ENCODE peak calls at places on chromosomes 4 and X, in seven cellular contexts. D is cardiac muscle cell, Z is spleen, M is neural progenitor cell, A is suprapubic skin, N is stomach, F is psoas muscle. P is an unnamed sample. For H3K9me3, the result is how much of the 10 kb centered on the place peaks cover.

GRCh38 chrX:14851526-14851925 is 21.3 kb downstream of the FANCB start:
- DNase-seq in D (no peak), Z (no peak), M (no peak), A (no peak), N (no peak), F (no peak), P (no peak)

GRCh38 chr4:91243132-91243531 is 1060.6 kb upstream of the GRID2 start:
- DNase-seq in D (peak), Z (no peak), M (no peak), A (no peak), N (no peak), F (no peak), P (no peak)

GRCh38 chrX:308821-309520 is 9.6 kb downstream of the GTPBP6 start:
- DNase-seq in D (no peak), Z (peak), M (no peak), A (peak), N (no peak), F (no peak), P (no peak)

GRCh38 chr4:186102931-186103330 is 1.6 kb upstream of the FAM149A start:
- DNase-seq in D (no peak), Z (no peak), M (no peak), A (no peak), N (no peak), F (no peak), P (no peak)

GRCh38 chr4:85772470-85772869 is 297.5 kb downstream of the ARHGAP24 start:
- DNase-seq in D (no peak), Z (no peak), M (no peak), A (no peak), N (no peak), F (no peak), P (no peak)

GRCh38 chr4:147942729-147943128 is 210.8 kb downstream of the ARHGAP10 start:
- DNase-seq in D (no peak), Z (no peak), M (peak), A (no peak), N (no peak), F (no peak), P (no peak)

GRCh38 chr4:156949373-156949814 is 22.2 kb downstream of the PDGFC start:
- DNase-seq in D (peak), Z (no peak), M (no peak), A (no peak), N (no peak), F (no peak), P (no peak)

GRCh38 chr4:188433916-188434315 is 294.7 kb downstream of the TRIML1 start:
- DNase-seq in D (no peak), Z (no peak), M (peak), A (no peak), N (no peak), F (no peak), P (no peak)

GRCh38 chrX:16826207-16826606 is 39.9 kb downstream of the TXLNG start:
- DNase-seq in D (peak), Z (no peak), M (peak), A (no peak), N (no peak), F (no peak), P (no peak)

GRCh38 chr4:38371391-38371851 is 292.6 kb upstream of the KLF3 start:
- DNase-seq in D (peak), Z (no peak), M (no peak), A (no peak), N (no peak), F (no peak), P (no peak)

GRCh38 chr4:26388671-26389070 is 67.9 kb downstream of the RBPJ start:
- DNase-seq in D (no peak), Z (no peak), M (no peak), A (no peak), N (no peak), F (no peak), P (no peak)

GRCh38 chr4:139184129-139184528 is 7.1 kb upstream of the ELF2 start:
- DNase-seq in D (peak), Z (no peak), M (no peak), A (no peak), N (no peak), F (no peak), P (no peak)

GRCh38 chr4:41264212-41264611 is 7.5 kb downstream of the UCHL1 start:
- DNase-seq in D (no peak), Z (no peak), M (peak), A (no peak), N (no peak), F (no peak), P (no peak)

GRCh38 chr4:73446336-73446938 is 10.4 kb downstream of the AFP start:
- DNase-seq in D (peak), Z (no peak), M (peak), A (no peak), N (no peak), F (no peak), P (no peak)

GRCh38 chr4:10074767-10075105 is 41.9 kb downstream of the WDR1 start:
- DNase-seq in D (peak), Z (no peak), M (peak), A (no peak), N (peak), F (no peak), P (no peak)

GRCh38 chr4:25928320-25928955 is 14.4 kb downstream of the SMIM20 start:
- DNase-seq in D (no peak), Z (no peak), M (no peak), A (no peak), N (no peak), F (no peak), P (no peak)

GRCh38 chrX:42615161-42615563 is 162.8 kb downstream of the PPP1R2C start:
- DNase-seq in D (peak), Z (no peak), M (peak), A (no peak), N (no peak), F (no peak), P (no peak)

GRCh38 chr4:56653461-56654237 is 27.4 kb downstream of the HOPX start:
- DNase-seq in D (no peak), Z (no peak), M (no peak), A (no peak), N (no peak), F (no peak), P (no peak)

GRCh38 chr4:52234539-52235174 is 183.6 kb downstream of the SPATA18 start:
- DNase-seq in D (peak), Z (no peak), M (peak), A (no peak), N (no peak), F (no peak), P (no peak)

GRCh38 chrX:119228506-119229290 is 7.4 kb upstream of the PGRMC1 start:
- DNase-seq in D (peak), Z (no peak), M (no peak), A (no peak), N (no peak), F (no peak), P (peak)

GRCh38 chr4:150540536-150540935 is 41.4 kb upstream of the MAB21L2 start:
- DNase-seq in D (no peak), Z (no peak), M (no peak), A (no peak), N (no peak), F (no peak), P (no peak)
- H3K27ac ChIP-seq in D (no peak), Z (no peak), M (peak), A (no peak), N (no peak), F (no peak), P (no peak)

GRCh38 chr4:179625391-179625790 is 2183.2 kb upstream of the AGA start:
- DNase-seq in D (no peak), Z (no peak), M (peak), A (no peak), N (no peak), F (no peak), P (peak)
- TF ChIP-seq CTCF in D (no peak), Z (no peak), M (peak), A (no peak), N (no peak), F (no peak), P (peak)

GRCh38 chr4:11632015-11632414 is 203.3 kb upstream of the HS3ST1 start:
- DNase-seq in D (no peak), Z (no peak), M (no peak), A (no peak), N (no peak), F (no peak), P (no peak)

GRCh38 chr4:11631416-11631815 is 202.7 kb upstream of the HS3ST1 start:
- DNase-seq in D (no peak), Z (no peak), M (no peak), A (no peak), N (no peak), F (no peak), P (no peak)

GRCh38 chr4:11634283-11634682 is 205.6 kb upstream of the HS3ST1 start:
- DNase-seq in D (no peak), Z (no peak), M (no peak), A (no peak), N (peak), F (no peak), P (no peak)

GRCh38 chr4:11633435-11633834 is 204.7 kb upstream of the HS3ST1 start:
- DNase-seq in D (no peak), Z (no peak), M (no peak), A (no peak), N (no peak), F (no peak), P (no peak)

DNA sequence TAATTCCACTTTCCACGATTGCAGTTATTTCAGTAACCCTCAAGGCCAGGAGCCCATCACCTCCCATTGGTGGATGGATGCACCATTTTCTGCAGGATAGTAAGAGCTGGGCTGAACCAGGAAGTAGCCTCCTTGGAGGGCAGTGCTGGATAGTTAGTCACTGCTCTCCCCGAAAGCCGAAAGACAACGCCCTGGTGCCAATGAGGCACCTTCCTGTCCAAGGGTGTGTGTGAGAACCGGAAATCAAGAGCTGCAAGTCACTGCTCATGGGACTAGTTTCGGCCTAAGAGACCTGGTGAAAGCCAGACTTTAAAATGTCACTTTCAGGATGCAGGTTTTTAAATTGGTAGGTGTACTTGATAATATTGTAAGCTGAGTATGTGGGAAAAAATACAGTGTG is 203.8 kb upstream of the HS3ST1 start:
- DNase-seq in D (no peak), Z (no peak), M (no peak), A (no peak), N (no peak), F (no peak), P (no peak)
- H3K9me3 ChIP-seq in D (under half), Z (under half), M (under half), A (under half), N (under half), F (under half), P (under half)

GRCh38 chr4:119523399-119523798 is 105.2 kb downstream of the PDE5A start:
- DNase-seq in D (no peak), Z (no peak), M (no peak), A (no peak), N (no peak), F (no peak), P (no peak)

GRCh38 chr4:119517361-119518229 is 111.0 kb downstream of the PDE5A start:
- DNase-seq in D (peak), Z (no peak), M (no peak), A (no peak), N (no peak), F (no peak), P (peak)

GRCh38 chr4:119521306-119521705 is 107.3 kb downstream of the PDE5A start:
- DNase-seq in D (no peak), Z (no peak), M (no peak), A (no peak), N (no peak), F (no peak), P (no peak)

GRCh38 chr4:119518915-119519410 is 109.6 kb downstream of the PDE5A start:
- DNase-seq in D (no peak), Z (no peak), M (peak), A (no peak), N (no peak), F (no peak), P (no peak)

DNA sequence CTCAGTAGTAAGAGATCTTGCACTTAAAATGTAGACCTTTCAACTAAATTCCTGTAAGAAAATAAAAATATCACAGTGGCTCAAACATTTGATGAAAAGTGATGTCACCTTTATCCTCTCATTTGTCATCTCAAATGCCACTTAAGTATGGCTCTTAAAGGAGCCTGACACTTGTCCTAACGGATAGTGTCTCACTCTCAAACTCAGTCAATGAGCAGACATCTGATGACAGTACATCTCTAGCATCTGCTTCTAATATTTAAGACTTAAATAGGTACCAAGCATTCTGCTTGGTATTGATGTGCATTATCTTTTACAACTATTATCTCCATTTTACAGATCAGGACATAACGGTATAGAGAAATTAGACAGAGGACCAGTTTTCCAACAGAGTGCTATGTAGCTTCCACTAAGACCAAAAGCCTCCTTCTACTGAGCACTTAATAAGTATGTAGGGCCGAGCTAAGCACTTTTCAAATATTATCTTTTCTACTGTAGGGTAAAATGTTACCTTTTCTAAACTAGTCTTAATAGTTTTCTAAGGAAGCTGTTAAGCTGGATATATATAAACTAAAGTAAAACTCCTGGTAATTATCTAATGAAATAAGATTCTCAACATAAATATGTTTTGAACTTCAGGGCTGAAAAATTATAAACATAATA is 110.2 kb downstream of the PDE5A start:
- DNase-seq in D (no peak), Z (no peak), M (no peak), A (no peak), N (no peak), F (no peak), P (no peak)
- H3K27ac ChIP-seq in D (no peak), Z (no peak), M (peak), A (no peak), N (peak), F (no peak), P (peak)

GRCh38 chrX:95823796-95824195 is 860.8 kb upstream of the DIAPH2 start:
- DNase-seq in D (no peak), Z (no peak), M (no peak), A (no peak), N (no peak), F (no peak), P (no peak)
- TF ChIP-seq CTCF in D (no peak), Z (no peak), M (peak), A (no peak), N (no peak), F (peak), P (peak)

GRCh38 chrX:153794897-153795816 is 689 bp downstream of the SSR4 start:
- DNase-seq in D (peak), Z (no peak), M (peak), A (no peak), N (no peak), F (peak), P (no peak)

GRCh38 chrX:153793291-153793690 is 884 bp downstream of the IDH3G start:
- DNase-seq in D (peak), Z (no peak), M (no peak), A (no peak), N (no peak), F (no peak), P (no peak)

GRCh38 chrX:153792368-153792767 is 1.8 kb downstream of the IDH3G start:
- DNase-seq in D (no peak), Z (no peak), M (no peak), A (no peak), N (no peak), F (no peak), P (no peak)

GRCh38 chrX:153791104-153791852 is 2.9 kb downstream of the IDH3G start:
- DNase-seq in D (no peak), Z (no peak), M (no peak), A (no peak), N (no peak), F (no peak), P (no peak)

GRCh38 chrX:153794018-153794896 is at the start of the genes IDH3G and SSR4:
- DNase-seq in D (peak), Z (peak), M (peak), A (peak), N (peak), F (peak), P (peak)
- H3K9me3 ChIP-seq in D (under half), Z (under half), M (under half), A (under half), N (under half), F (under half), P (under half)